ENCODE peak calls at places on chromosomes 13 and 19, in nine cellular contexts. One of them, this sample, is unnamed.

GRCh38 chr19:33418461-33418860 is 45.0 kb downstream of the CEBPG start:
- DNase-seq in aorta: no peak
- DNase-seq in mucosa of descending colon: no peak
- DNase-seq in activated T-helper 1 cell treated with anti-CD3 and anti-CD28 coated beads, Interleukin-2, amount 50 U/mL, for 16 hours: no peak
- DNase-seq in ecto neural progenitor cell: no peak
- DNase-seq in activated B cell treated with CpG ODN at 0.5 μM for 24 hours: no peak
- DNase-seq in stimulated activated CD4-positive, alpha-beta T cell treated with anti-CD3 and anti-CD28 coated beads, Interleukin-2, amount 100 ng/mL, for 4 hours: no peak
- DNase-seq in fibroblast of the conjunctiva: no peak
- DNase-seq in HT-29: no peak
- DNase-seq in this sample: no peak

GRCh38 chr19:19147344-19147743 is 9.1 kb upstream of the TMEM161A start:
- DNase-seq in aorta: no peak
- DNase-seq in mucosa of descending colon: no peak
- DNase-seq in activated T-helper 1 cell treated with anti-CD3 and anti-CD28 coated beads, Interleukin-2, amount 50 U/mL, for 16 hours: no peak
- DNase-seq in ecto neural progenitor cell: no peak
- DNase-seq in activated B cell treated with CpG ODN at 0.5 μM for 24 hours: no peak
- DNase-seq in stimulated activated CD4-positive, alpha-beta T cell treated with anti-CD3 and anti-CD28 coated beads, Interleukin-2, amount 100 ng/mL, for 4 hours: no peak
- DNase-seq in fibroblast of the conjunctiva: no peak
- DNase-seq in HT-29: no peak
- DNase-seq in this sample: no peak

GRCh38 chr13:27106144-27106543 is 65.5 kb downstream of the USP12 start:
- DNase-seq in aorta: no peak
- DNase-seq in mucosa of descending colon: no peak
- DNase-seq in activated T-helper 1 cell treated with anti-CD3 and anti-CD28 coated beads, Interleukin-2, amount 50 U/mL, for 16 hours: no peak
- DNase-seq in ecto neural progenitor cell: no peak
- DNase-seq in activated B cell treated with CpG ODN at 0.5 μM for 24 hours: no peak
- DNase-seq in stimulated activated CD4-positive, alpha-beta T cell treated with anti-CD3 and anti-CD28 coated beads, Interleukin-2, amount 100 ng/mL, for 4 hours: no peak
- DNase-seq in fibroblast of the conjunctiva: no peak
- DNase-seq in HT-29: no peak
- DNase-seq in this sample: no peak

GRCh38 chr13:83622422-83622784 is 259.9 kb downstream of the SLITRK1 start:
- DNase-seq in aorta: no peak
- DNase-seq in mucosa of descending colon: no peak
- DNase-seq in activated T-helper 1 cell treated with anti-CD3 and anti-CD28 coated beads, Interleukin-2, amount 50 U/mL, for 16 hours: no peak
- DNase-seq in ecto neural progenitor cell: no peak
- DNase-seq in activated B cell treated with CpG ODN at 0.5 μM for 24 hours: no peak
- DNase-seq in stimulated activated CD4-positive, alpha-beta T cell treated with anti-CD3 and anti-CD28 coated beads, Interleukin-2, amount 100 ng/mL, for 4 hours: no peak
- DNase-seq in fibroblast of the conjunctiva: no peak
- DNase-seq in HT-29: no peak
- DNase-seq in this sample: no peak

GRCh38 chr13:109569938-109570711 is 216.3 kb downstream of the IRS2 start:
- DNase-seq in aorta: no peak
- DNase-seq in mucosa of descending colon: no peak
- DNase-seq in activated T-helper 1 cell treated with anti-CD3 and anti-CD28 coated beads, Interleukin-2, amount 50 U/mL, for 16 hours: no peak
- DNase-seq in ecto neural progenitor cell: no peak
- DNase-seq in activated B cell treated with CpG ODN at 0.5 μM for 24 hours: no peak
- DNase-seq in stimulated activated CD4-positive, alpha-beta T cell treated with anti-CD3 and anti-CD28 coated beads, Interleukin-2, amount 100 ng/mL, for 4 hours: peak
- DNase-seq in fibroblast of the conjunctiva: no peak
- DNase-seq in HT-29: no peak
- DNase-seq in this sample: peak

GRCh38 chr13:114131581-114132418 is 623 bp downstream of the RASA3 start:
- DNase-seq in aorta: no peak
- DNase-seq in mucosa of descending colon: no peak
- DNase-seq in activated T-helper 1 cell treated with anti-CD3 and anti-CD28 coated beads, Interleukin-2, amount 50 U/mL, for 16 hours: no peak
- DNase-seq in ecto neural progenitor cell: peak
- DNase-seq in activated B cell treated with CpG ODN at 0.5 μM for 24 hours: peak
- DNase-seq in stimulated activated CD4-positive, alpha-beta T cell treated with anti-CD3 and anti-CD28 coated beads, Interleukin-2, amount 100 ng/mL, for 4 hours: no peak
- DNase-seq in fibroblast of the conjunctiva: no peak
- DNase-seq in HT-29: peak
- DNase-seq in this sample: no peak

GRCh38 chr13:43132228-43132627 is 108.8 kb downstream of the DNAJC15 start:
- DNase-seq in aorta: no peak
- DNase-seq in mucosa of descending colon: peak
- DNase-seq in activated T-helper 1 cell treated with anti-CD3 and anti-CD28 coated beads, Interleukin-2, amount 50 U/mL, for 16 hours: no peak
- DNase-seq in ecto neural progenitor cell: peak
- DNase-seq in activated B cell treated with CpG ODN at 0.5 μM for 24 hours: no peak
- DNase-seq in stimulated activated CD4-positive, alpha-beta T cell treated with anti-CD3 and anti-CD28 coated beads, Interleukin-2, amount 100 ng/mL, for 4 hours: no peak
- DNase-seq in fibroblast of the conjunctiva: peak
- DNase-seq in HT-29: peak
- DNase-seq in this sample: peak

GRCh38 chr19:5955638-5955935 is 22.4 kb downstream of the RANBP3 start:
- DNase-seq in aorta: peak
- DNase-seq in mucosa of descending colon: no peak
- DNase-seq in activated T-helper 1 cell treated with anti-CD3 and anti-CD28 coated beads, Interleukin-2, amount 50 U/mL, for 16 hours: no peak
- DNase-seq in ecto neural progenitor cell: no peak
- DNase-seq in activated B cell treated with CpG ODN at 0.5 μM for 24 hours: no peak
- DNase-seq in stimulated activated CD4-positive, alpha-beta T cell treated with anti-CD3 and anti-CD28 coated beads, Interleukin-2, amount 100 ng/mL, for 4 hours: no peak
- DNase-seq in fibroblast of the conjunctiva: no peak
- DNase-seq in HT-29: no peak
- DNase-seq in this sample: no peak

GRCh38 chr19:47003611-47003935 is 16.1 kb upstream of the NPAS1 start:
- DNase-seq in aorta: no peak
- DNase-seq in mucosa of descending colon: no peak
- DNase-seq in activated T-helper 1 cell treated with anti-CD3 and anti-CD28 coated beads, Interleukin-2, amount 50 U/mL, for 16 hours: no peak
- DNase-seq in ecto neural progenitor cell: no peak
- DNase-seq in activated B cell treated with CpG ODN at 0.5 μM for 24 hours: no peak
- DNase-seq in stimulated activated CD4-positive, alpha-beta T cell treated with anti-CD3 and anti-CD28 coated beads, Interleukin-2, amount 100 ng/mL, for 4 hours: no peak
- DNase-seq in fibroblast of the conjunctiva: no peak
- DNase-seq in HT-29: no peak
- DNase-seq in this sample: no peak

GRCh38 chr19:51799311-51799997 is 4.5 kb downstream of the FPR3 start:
- DNase-seq in aorta: peak
- DNase-seq in mucosa of descending colon: peak
- DNase-seq in activated T-helper 1 cell treated with anti-CD3 and anti-CD28 coated beads, Interleukin-2, amount 50 U/mL, for 16 hours: no peak
- DNase-seq in ecto neural progenitor cell: no peak
- DNase-seq in activated B cell treated with CpG ODN at 0.5 μM for 24 hours: no peak
- DNase-seq in stimulated activated CD4-positive, alpha-beta T cell treated with anti-CD3 and anti-CD28 coated beads, Interleukin-2, amount 100 ng/mL, for 4 hours: no peak
- DNase-seq in fibroblast of the conjunctiva: peak
- DNase-seq in HT-29: peak
- DNase-seq in this sample: peak

GRCh38 chr19:46328079-46328478 is 18.8 kb upstream of the PPP5C start:
- DNase-seq in aorta: no peak
- DNase-seq in mucosa of descending colon: no peak
- DNase-seq in activated T-helper 1 cell treated with anti-CD3 and anti-CD28 coated beads, Interleukin-2, amount 50 U/mL, for 16 hours: no peak
- DNase-seq in ecto neural progenitor cell: no peak
- DNase-seq in activated B cell treated with CpG ODN at 0.5 μM for 24 hours: no peak
- DNase-seq in stimulated activated CD4-positive, alpha-beta T cell treated with anti-CD3 and anti-CD28 coated beads, Interleukin-2, amount 100 ng/mL, for 4 hours: no peak
- DNase-seq in fibroblast of the conjunctiva: no peak
- DNase-seq in HT-29: no peak
- DNase-seq in this sample: no peak

GRCh38 chr13:28171266-28171665 is 32.9 kb downstream of the PAN3 start:
- DNase-seq in aorta: no peak
- DNase-seq in mucosa of descending colon: no peak
- DNase-seq in activated T-helper 1 cell treated with anti-CD3 and anti-CD28 coated beads, Interleukin-2, amount 50 U/mL, for 16 hours: no peak
- DNase-seq in ecto neural progenitor cell: no peak
- DNase-seq in activated B cell treated with CpG ODN at 0.5 μM for 24 hours: no peak
- DNase-seq in stimulated activated CD4-positive, alpha-beta T cell treated with anti-CD3 and anti-CD28 coated beads, Interleukin-2, amount 100 ng/mL, for 4 hours: no peak
- DNase-seq in fibroblast of the conjunctiva: no peak
- DNase-seq in HT-29: no peak
- DNase-seq in this sample: no peak

GRCh38 chr13:30108913-30109237 is 198.5 kb downstream of the KATNAL1 start:
- DNase-seq in aorta: no peak
- DNase-seq in mucosa of descending colon: peak
- DNase-seq in activated T-helper 1 cell treated with anti-CD3 and anti-CD28 coated beads, Interleukin-2, amount 50 U/mL, for 16 hours: no peak
- DNase-seq in ecto neural progenitor cell: no peak
- DNase-seq in activated B cell treated with CpG ODN at 0.5 μM for 24 hours: no peak
- DNase-seq in stimulated activated CD4-positive, alpha-beta T cell treated with anti-CD3 and anti-CD28 coated beads, Interleukin-2, amount 100 ng/mL, for 4 hours: no peak
- DNase-seq in fibroblast of the conjunctiva: no peak
- DNase-seq in HT-29: peak
- DNase-seq in this sample: peak

GRCh38 chr13:80630685-80631121 is 289.8 kb upstream of the SPRY2 start:
- DNase-seq in aorta: no peak
- DNase-seq in mucosa of descending colon: no peak
- DNase-seq in activated T-helper 1 cell treated with anti-CD3 and anti-CD28 coated beads, Interleukin-2, amount 50 U/mL, for 16 hours: no peak
- DNase-seq in ecto neural progenitor cell: no peak
- DNase-seq in activated B cell treated with CpG ODN at 0.5 μM for 24 hours: no peak
- DNase-seq in stimulated activated CD4-positive, alpha-beta T cell treated with anti-CD3 and anti-CD28 coated beads, Interleukin-2, amount 100 ng/mL, for 4 hours: no peak
- DNase-seq in fibroblast of the conjunctiva: peak
- DNase-seq in HT-29: no peak
- DNase-seq in this sample: no peak

GRCh38 chr13:91346848-91347211 is 657 bp upstream of the MIR17HG start:
- DNase-seq in aorta: no peak
- DNase-seq in mucosa of descending colon: peak
- DNase-seq in activated T-helper 1 cell treated with anti-CD3 and anti-CD28 coated beads, Interleukin-2, amount 50 U/mL, for 16 hours: no peak
- DNase-seq in ecto neural progenitor cell: no peak
- DNase-seq in activated B cell treated with CpG ODN at 0.5 μM for 24 hours: no peak
- DNase-seq in stimulated activated CD4-positive, alpha-beta T cell treated with anti-CD3 and anti-CD28 coated beads, Interleukin-2, amount 100 ng/mL, for 4 hours: peak
- DNase-seq in fibroblast of the conjunctiva: no peak
- DNase-seq in HT-29: peak
- DNase-seq in this sample: no peak

GRCh38 chr13:85806553-85807175 is 7.4 kb upstream of the SLITRK6 start:
- DNase-seq in aorta: no peak
- DNase-seq in mucosa of descending colon: no peak
- DNase-seq in activated T-helper 1 cell treated with anti-CD3 and anti-CD28 coated beads, Interleukin-2, amount 50 U/mL, for 16 hours: no peak
- DNase-seq in ecto neural progenitor cell: no peak
- DNase-seq in activated B cell treated with CpG ODN at 0.5 μM for 24 hours: no peak
- DNase-seq in stimulated activated CD4-positive, alpha-beta T cell treated with anti-CD3 and anti-CD28 coated beads, Interleukin-2, amount 100 ng/mL, for 4 hours: no peak
- DNase-seq in fibroblast of the conjunctiva: peak
- DNase-seq in HT-29: peak
- DNase-seq in this sample: no peak

GRCh38 chr19:8638078-8638619 is 7.7 kb downstream of the NFILZ start:
- DNase-seq in aorta: peak
- DNase-seq in mucosa of descending colon: peak
- DNase-seq in activated T-helper 1 cell treated with anti-CD3 and anti-CD28 coated beads, Interleukin-2, amount 50 U/mL, for 16 hours: no peak
- DNase-seq in ecto neural progenitor cell: no peak
- DNase-seq in activated B cell treated with CpG ODN at 0.5 μM for 24 hours: no peak
- DNase-seq in stimulated activated CD4-positive, alpha-beta T cell treated with anti-CD3 and anti-CD28 coated beads, Interleukin-2, amount 100 ng/mL, for 4 hours: no peak
- DNase-seq in fibroblast of the conjunctiva: no peak
- DNase-seq in HT-29: no peak
- DNase-seq in this sample: peak